ENCODE peak calls at places on chromosomes 2 and 18, in six cellular contexts. E is IMR-90, M is HCT116, O is heart left ventricle, I is OCI-LY7, L is tibial nerve. A is an unnamed sample.

GRCh38 chr18:9221040-9221439 is 84.5 kb downstream of the ANKRD12 start:
- DNase-seq in O (no peak), L (no peak), E (no peak), I (no peak), M (no peak), A (no peak)

GRCh38 chr18:48514786-48515185 is 24.0 kb upstream of the CTIF start:
- DNase-seq in L (no peak), O (no peak), E (no peak), I (no peak), M (no peak), A (no peak)

GRCh38 chr2:40348038-40348437 is 103.9 kb downstream of the SLC8A1 start:
- DNase-seq in M (no peak), O (no peak), I (no peak), L (no peak), E (no peak), A (no peak)

GRCh38 chr2:175205523-175205922 is 24.0 kb upstream of the ATP5MC3 start:
- DNase-seq in E (peak; percentile 41), O (no peak), I (no peak), M (no peak), L (no peak), A (no peak)

GRCh38 chr18:45684341-45685115 is 39.5 kb upstream of the SLC14A1 start:
- DNase-seq in M (no peak), O (no peak), L (no peak), E (peak; percentile 78), I (no peak), A (no peak)

GRCh38 chr2:9249036-9249800 is 42.6 kb downstream of the ASAP2 start:
- DNase-seq in M (no peak), I (no peak), E (peak; percentile 55), L (no peak), O (no peak), A (no peak)

GRCh38 chr18:45666520-45666919 is 51.2 kb downstream of the SLC14A2 start:
- DNase-seq in L (no peak), O (no peak), I (no peak), E (no peak), M (no peak), A (peak; percentile 36)

GRCh38 chr2:28137221-28137620 is 246.7 kb downstream of the BABAM2 start:
- DNase-seq in M (no peak), I (no peak), L (no peak), E (peak; percentile 86), O (peak; percentile 37), A (peak; percentile 63)

GRCh38 chr2:24459224-24459799 is 31.7 kb upstream of the NCOA1 start:
- DNase-seq in M (no peak), L (no peak), I (no peak), O (no peak), E (no peak), A (no peak)

GRCh38 chr2:79887747-79888374 is 375.0 kb downstream of the CTNNA2 start:
- DNase-seq in I (peak; percentile 57), M (peak; percentile 31), O (no peak), L (no peak), E (peak; percentile 71), A (no peak)

GRCh38 chr18:25225152-25225551 is 126.8 kb downstream of the ZNF521 start:
- DNase-seq in M (no peak), I (no peak), E (no peak), L (no peak), O (peak; percentile 21), A (no peak)
- H3K4me3 ChIP-seq in M (no peak overlapping the region), I (no peak overlapping the region), E (no peak overlapping the region), L (no peak overlapping the region), O (no peak overlapping the region), A (no peak overlapping the region)

DNA sequence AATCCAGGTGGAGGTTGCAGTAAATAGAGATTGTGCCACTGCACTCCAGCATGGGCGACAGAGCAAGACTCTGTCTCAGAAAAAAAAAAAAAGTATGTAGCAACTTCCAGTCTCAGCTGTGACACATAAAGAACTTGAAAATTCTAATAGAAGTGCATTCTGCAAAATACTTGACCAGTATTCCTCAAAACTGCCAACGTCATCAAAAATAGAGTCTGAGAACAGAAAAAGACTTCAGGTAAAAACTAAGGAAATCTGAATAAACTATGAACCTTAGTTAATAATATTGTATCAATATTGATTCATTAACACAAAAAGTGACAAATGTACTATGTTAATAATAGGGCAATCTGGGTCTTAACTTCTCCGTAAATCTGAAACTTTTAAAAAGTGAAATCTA is 76.7 kb upstream of the WDR75 start:
- DNase-seq in O (no peak), I (no peak), L (no peak), M (no peak), E (no peak), A (no peak)
- H3K27ac ChIP-seq in O (no peak overlapping the region), I (no peak overlapping the region), L (no peak overlapping the region), M (no peak overlapping the region), E (no peak overlapping the region), A (no peak overlapping the region)

DNA sequence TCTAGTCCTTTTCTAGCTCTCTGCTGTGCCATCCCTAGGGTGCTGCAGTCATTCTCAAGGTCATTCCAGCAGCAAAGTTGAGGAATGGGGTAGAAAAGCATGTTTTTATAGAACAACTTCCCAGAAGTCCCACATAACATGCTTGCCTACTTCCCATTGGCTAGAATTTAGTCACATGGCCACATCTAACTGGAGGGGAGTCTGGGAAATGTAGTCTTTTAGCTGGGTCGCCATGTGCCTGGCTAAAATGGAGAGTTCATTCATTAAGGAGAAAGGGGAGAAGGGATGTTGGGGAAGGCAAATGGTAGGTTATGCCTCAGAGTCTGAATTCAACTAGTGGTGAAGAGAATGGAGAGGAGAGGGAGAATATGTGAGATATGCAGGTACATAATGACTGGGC is 85.7 kb downstream of the SLC4A3 start:
- DNase-seq in L (no peak), I (peak; percentile 64), O (no peak), M (no peak), E (peak; percentile 52), A (no peak)
- H3K4me1 ChIP-seq in L (no peaks in the 10 kb centered on the region), I (no peaks in the 10 kb centered on the region), O (no peaks in the 10 kb centered on the region), M (peaks cover 56% of the 10 kb centered on the region), E (peaks cover 1% of the 10 kb centered on the region), A (no peaks in the 10 kb centered on the region)

DNA sequence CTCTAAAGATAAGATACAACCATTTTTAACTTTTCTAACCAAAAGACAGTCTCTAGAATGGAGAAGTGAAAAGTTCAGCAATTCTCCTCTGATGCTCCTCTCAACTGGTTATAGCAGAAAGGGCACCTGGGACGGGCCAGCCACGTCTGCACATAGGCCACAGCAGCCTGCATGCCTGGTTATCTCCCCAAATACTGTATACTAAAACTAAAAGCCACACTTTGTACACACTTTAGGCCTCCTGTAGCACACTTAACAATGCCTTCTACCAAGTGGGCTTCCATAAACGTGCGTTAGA is 179.1 kb downstream of the ANKRD44 start:
- DNase-seq in O (no peak), E (no peak), I (peak; percentile 79), M (no peak), L (no peak), A (no peak)
- H3K4me3 ChIP-seq in O (no peak overlapping the region), E (no peak overlapping the region), I (peak overlapping the region; percentile 60), M (no peak overlapping the region), L (no peak overlapping the region), A (no peak overlapping the region)

A was measured in adrenal gland.